ENCODE peak calls at places on chromosome 12, in ten cellular contexts. One of them, this sample, is unnamed.

GRCh38 chr12:31322651-31323248 is 3.2 kb downstream of the SINHCAF start:
- DNase-seq in astrocyte of the spinal cord: peak; percentile 46
- DNase-seq in NCI-H1105: no peak
- DNase-seq in endodermal cell: peak; percentile 66
- DNase-seq in activated CD4-positive, alpha-beta T cell treated with anti-CD3 and anti-CD28 coated beads, Interleukin-2, amount 10 ng/mL, durations not matched to agents 7 days and 5 days: no peak
- DNase-seq in left lung: no peak
- DNase-seq in cardiac muscle cell: peak; percentile 20
- DNase-seq in MM.1S: no peak
- DNase-seq in GM12891: no peak
- DNase-seq in body of pancreas: no peak
- DNase-seq in this sample: no peak

GRCh38 chr12:90043264-90043663 is 334.6 kb upstream of the ATP2B1 start:
- DNase-seq in astrocyte of the spinal cord: peak; percentile 64
- DNase-seq in NCI-H1105: no peak
- DNase-seq in endodermal cell: no peak
- DNase-seq in activated CD4-positive, alpha-beta T cell treated with anti-CD3 and anti-CD28 coated beads, Interleukin-2, amount 10 ng/mL, durations not matched to agents 7 days and 5 days: no peak
- DNase-seq in left lung: no peak
- DNase-seq in cardiac muscle cell: no peak
- DNase-seq in MM.1S: no peak
- DNase-seq in GM12891: no peak
- DNase-seq in body of pancreas: no peak
- DNase-seq in this sample: no peak

GRCh38 chr12:120406080-120406479 is 31.8 kb upstream of the COX6A1 start:
- DNase-seq in astrocyte of the spinal cord: no peak
- DNase-seq in NCI-H1105: no peak
- DNase-seq in endodermal cell: no peak
- DNase-seq in activated CD4-positive, alpha-beta T cell treated with anti-CD3 and anti-CD28 coated beads, Interleukin-2, amount 10 ng/mL, durations not matched to agents 7 days and 5 days: no peak
- DNase-seq in left lung: no peak
- DNase-seq in cardiac muscle cell: no peak
- DNase-seq in MM.1S: no peak
- DNase-seq in GM12891: no peak
- DNase-seq in body of pancreas: no peak
- DNase-seq in this sample: no peak

GRCh38 chr12:122125452-122126341 is 47.1 kb downstream of the MLXIP start:
- DNase-seq in astrocyte of the spinal cord: no peak
- DNase-seq in NCI-H1105: no peak
- DNase-seq in endodermal cell: peak; percentile 43
- DNase-seq in activated CD4-positive, alpha-beta T cell treated with anti-CD3 and anti-CD28 coated beads, Interleukin-2, amount 10 ng/mL, durations not matched to agents 7 days and 5 days: no peak
- DNase-seq in left lung: peak; percentile 58
- DNase-seq in cardiac muscle cell: no peak
- DNase-seq in MM.1S: no peak
- DNase-seq in GM12891: no peak
- DNase-seq in body of pancreas: no peak
- DNase-seq in this sample: no peak

GRCh38 chr12:124898200-124898950 is 16.1 kb downstream of the UBC start:
- DNase-seq in astrocyte of the spinal cord: no peak
- DNase-seq in NCI-H1105: peak; percentile 7
- DNase-seq in endodermal cell: peak; percentile 78
- DNase-seq in activated CD4-positive, alpha-beta T cell treated with anti-CD3 and anti-CD28 coated beads, Interleukin-2, amount 10 ng/mL, durations not matched to agents 7 days and 5 days: peak; percentile 82
- DNase-seq in left lung: peak; percentile 82
- DNase-seq in cardiac muscle cell: peak; percentile 49
- DNase-seq in MM.1S: peak; percentile 58
- DNase-seq in GM12891: no peak
- DNase-seq in body of pancreas: peak; percentile 48
- DNase-seq in this sample: no peak

GRCh38 chr12:111434680-111435338 is 29.1 kb downstream of the SH2B3 start:
- DNase-seq in astrocyte of the spinal cord: peak; percentile 60
- DNase-seq in NCI-H1105: no peak
- DNase-seq in endodermal cell: peak; percentile 73
- DNase-seq in activated CD4-positive, alpha-beta T cell treated with anti-CD3 and anti-CD28 coated beads, Interleukin-2, amount 10 ng/mL, durations not matched to agents 7 days and 5 days: peak; percentile 88
- DNase-seq in left lung: no peak
- DNase-seq in cardiac muscle cell: no peak
- DNase-seq in MM.1S: peak; percentile 66
- DNase-seq in GM12891: no peak
- DNase-seq in body of pancreas: peak; percentile 77
- DNase-seq in this sample: no peak

GRCh38 chr12:111359231-111359913 is 9.5 kb downstream of the PHETA1 start:
- DNase-seq in astrocyte of the spinal cord: no peak
- DNase-seq in NCI-H1105: no peak
- DNase-seq in endodermal cell: no peak
- DNase-seq in activated CD4-positive, alpha-beta T cell treated with anti-CD3 and anti-CD28 coated beads, Interleukin-2, amount 10 ng/mL, durations not matched to agents 7 days and 5 days: peak; percentile 22
- DNase-seq in left lung: no peak
- DNase-seq in cardiac muscle cell: no peak
- DNase-seq in MM.1S: no peak
- DNase-seq in GM12891: no peak
- DNase-seq in body of pancreas: no peak
- DNase-seq in this sample: no peak

GRCh38 chr12:77007476-77007875 is 57.9 kb downstream of the E2F7 start:
- DNase-seq in astrocyte of the spinal cord: no peak
- DNase-seq in NCI-H1105: no peak
- DNase-seq in endodermal cell: no peak
- DNase-seq in activated CD4-positive, alpha-beta T cell treated with anti-CD3 and anti-CD28 coated beads, Interleukin-2, amount 10 ng/mL, durations not matched to agents 7 days and 5 days: no peak
- DNase-seq in left lung: no peak
- DNase-seq in cardiac muscle cell: no peak
- DNase-seq in MM.1S: no peak
- DNase-seq in GM12891: no peak
- DNase-seq in body of pancreas: no peak
- DNase-seq in this sample: no peak

GRCh38 chr12:57755194-57755453 is 221 bp downstream of the MARCHF9 start:
- DNase-seq in astrocyte of the spinal cord: no peak
- DNase-seq in NCI-H1105: no peak
- DNase-seq in endodermal cell: no peak
- DNase-seq in activated CD4-positive, alpha-beta T cell treated with anti-CD3 and anti-CD28 coated beads, Interleukin-2, amount 10 ng/mL, durations not matched to agents 7 days and 5 days: no peak
- DNase-seq in left lung: no peak
- DNase-seq in cardiac muscle cell: no peak
- DNase-seq in MM.1S: no peak
- DNase-seq in GM12891: no peak
- DNase-seq in body of pancreas: no peak
- DNase-seq in this sample: no peak

GRCh38 chr12:113317122-113317521 is 17.8 kb downstream of the SLC8B1 start:
- DNase-seq in astrocyte of the spinal cord: no peak
- DNase-seq in NCI-H1105: no peak
- DNase-seq in endodermal cell: no peak
- DNase-seq in activated CD4-positive, alpha-beta T cell treated with anti-CD3 and anti-CD28 coated beads, Interleukin-2, amount 10 ng/mL, durations not matched to agents 7 days and 5 days: no peak
- DNase-seq in left lung: no peak
- DNase-seq in cardiac muscle cell: no peak
- DNase-seq in MM.1S: no peak
- DNase-seq in GM12891: no peak
- DNase-seq in body of pancreas: no peak
- DNase-seq in this sample: no peak

GRCh38 chr12:51318846-51319570 is 5.0 kb downstream of the BIN2 start:
- DNase-seq in astrocyte of the spinal cord: no peak
- DNase-seq in NCI-H1105: no peak
- DNase-seq in endodermal cell: no peak
- DNase-seq in activated CD4-positive, alpha-beta T cell treated with anti-CD3 and anti-CD28 coated beads, Interleukin-2, amount 10 ng/mL, durations not matched to agents 7 days and 5 days: peak; percentile 71
- DNase-seq in left lung: no peak
- DNase-seq in cardiac muscle cell: no peak
- DNase-seq in MM.1S: peak; percentile 83
- DNase-seq in GM12891: no peak
- DNase-seq in body of pancreas: no peak
- DNase-seq in this sample: no peak

GRCh38 chr12:103799504-103800251 is 41.4 kb downstream of the NT5DC3 start:
- DNase-seq in astrocyte of the spinal cord: peak; percentile 85
- DNase-seq in NCI-H1105: peak; percentile 81
- DNase-seq in endodermal cell: peak; percentile 30
- DNase-seq in activated CD4-positive, alpha-beta T cell treated with anti-CD3 and anti-CD28 coated beads, Interleukin-2, amount 10 ng/mL, durations not matched to agents 7 days and 5 days: no peak
- DNase-seq in left lung: no peak
- DNase-seq in cardiac muscle cell: no peak
- DNase-seq in MM.1S: peak; percentile 51
- DNase-seq in GM12891: no peak
- DNase-seq in body of pancreas: peak; percentile 55
- DNase-seq in this sample: no peak

GRCh38 chr12:13044002-13044858 is at the start of gene FAM234B:
- DNase-seq in astrocyte of the spinal cord: peak; percentile 51
- DNase-seq in NCI-H1105: peak; percentile 79
- DNase-seq in endodermal cell: peak; percentile 95
- DNase-seq in activated CD4-positive, alpha-beta T cell treated with anti-CD3 and anti-CD28 coated beads, Interleukin-2, amount 10 ng/mL, durations not matched to agents 7 days and 5 days: peak; percentile 75
- DNase-seq in left lung: peak; percentile 97
- DNase-seq in cardiac muscle cell: peak; percentile 81
- DNase-seq in MM.1S: peak; percentile 66
- DNase-seq in GM12891: peak; percentile 79
- DNase-seq in body of pancreas: peak; percentile 78
- DNase-seq in this sample: no peak

GRCh38 chr12:6167327-6168280 is 32.6 kb upstream of the CD9 start:
- DNase-seq in astrocyte of the spinal cord: peak; percentile 94
- DNase-seq in NCI-H1105: no peak
- DNase-seq in endodermal cell: no peak
- DNase-seq in activated CD4-positive, alpha-beta T cell treated with anti-CD3 and anti-CD28 coated beads, Interleukin-2, amount 10 ng/mL, durations not matched to agents 7 days and 5 days: peak; percentile 34
- DNase-seq in left lung: peak; percentile 87
- DNase-seq in cardiac muscle cell: no peak
- DNase-seq in MM.1S: peak; percentile 25
- DNase-seq in GM12891: peak; percentile 36
- DNase-seq in body of pancreas: peak; percentile 45
- DNase-seq in this sample: no peak

GRCh38 chr12:2868986-2869385 is 8.0 kb downstream of the FOXM1 start:
- DNase-seq in astrocyte of the spinal cord: peak; percentile 53
- DNase-seq in NCI-H1105: no peak
- DNase-seq in endodermal cell: no peak
- DNase-seq in activated CD4-positive, alpha-beta T cell treated with anti-CD3 and anti-CD28 coated beads, Interleukin-2, amount 10 ng/mL, durations not matched to agents 7 days and 5 days: no peak
- DNase-seq in left lung: no peak
- DNase-seq in cardiac muscle cell: no peak
- DNase-seq in MM.1S: no peak
- DNase-seq in GM12891: no peak
- DNase-seq in body of pancreas: no peak
- DNase-seq in this sample: no peak

GRCh38 chr12:45582536-45582935 is 147.0 kb upstream of the ARID2 start:
- DNase-seq in astrocyte of the spinal cord: no peak
- DNase-seq in NCI-H1105: no peak
- DNase-seq in endodermal cell: no peak
- DNase-seq in activated CD4-positive, alpha-beta T cell treated with anti-CD3 and anti-CD28 coated beads, Interleukin-2, amount 10 ng/mL, durations not matched to agents 7 days and 5 days: no peak
- DNase-seq in left lung: no peak
- DNase-seq in cardiac muscle cell: no peak
- DNase-seq in MM.1S: no peak
- DNase-seq in GM12891: no peak
- DNase-seq in body of pancreas: no peak
- DNase-seq in this sample: no peak